ENCODE peak calls at places on chromosomes 2 and 18, in seven cellular contexts. X is SK-N-SH, T is GM12878, F is K562, H is HCT116, O is HepG2, Q is H1. Z is an unnamed sample.

GRCh38 chr2:236627846-236628245 is 58.2 kb downstream of the ACKR3 start:
- DNase-seq in X (no peak), F (no peak), O (no peak), H (no peak), T (no peak), Q (no peak), Z (no peak)

GRCh38 chr2:199458017-199458805 is 472 bp upstream of the SATB2 start:
- DNase-seq in Q (peak), T (no peak), O (no peak), F (peak), X (no peak), H (peak), Z (peak)

GRCh38 chr18:73842795-73843394 is 304.7 kb downstream of the FBXO15 start:
- DNase-seq in Q (peak), X (peak), H (peak), T (peak), F (peak), O (peak), Z (peak)

GRCh38 chr2:30422437-30422805 is 24.6 kb upstream of the LCLAT1 start:
- DNase-seq in X (peak), Q (no peak), T (peak), F (peak), H (peak), O (no peak), Z (no peak)

GRCh38 chr2:52779446-52779845 is 988.2 kb upstream of the CHAC2 start:
- DNase-seq in F (no peak), O (no peak), Q (no peak), H (no peak), X (no peak), T (no peak), Z (no peak)

GRCh38 chr2:71896385-71897144 is 251.1 kb downstream of the CYP26B1 start:
- DNase-seq in X (no peak), O (no peak), T (no peak), H (no peak), F (no peak), Q (peak), Z (no peak)

GRCh38 chr2:74939919-74940812 is 18.3 kb upstream of the POLE4 start:
- DNase-seq in Q (no peak), H (no peak), X (no peak), T (no peak), O (peak), F (peak), Z (no peak)

GRCh38 chr18:59228361-59228760 is 8.4 kb downstream of the GRP start:
- DNase-seq in H (no peak), O (no peak), T (no peak), X (no peak), Q (no peak), F (no peak), Z (no peak)

GRCh38 chr2:37585295-37585908 is 86.0 kb downstream of the CDC42EP3 start:
- DNase-seq in O (no peak), Q (no peak), X (no peak), H (no peak), T (no peak), F (no peak), Z (no peak)

GRCh38 chr2:164606557-164606956 is 14.7 kb downstream of the GRB14 start:
- DNase-seq in Q (no peak), X (no peak), O (no peak), F (no peak), H (no peak), T (no peak), Z (no peak)

GRCh38 chr2:14998548-14998947 is 366.0 kb downstream of the LRATD1 start:
- DNase-seq in O (no peak), X (no peak), H (no peak), F (no peak), Q (no peak), T (no peak), Z (no peak)

GRCh38 chr2:12733846-12734245 is 17.1 kb downstream of the TRIB2 start:
- DNase-seq in O (no peak), X (no peak), F (no peak), H (no peak), T (no peak), Q (no peak), Z (no peak)

GRCh38 chr18:35949903-35950627 is 22.4 kb upstream of the RMP24 start:
- DNase-seq in T (no peak), F (peak), O (peak), X (peak), H (no peak), Q (peak), Z (no peak)

GRCh38 chr2:147689510-147689909 is 155.3 kb upstream of the ACVR2A start:
- DNase-seq in Q (no peak), O (no peak), H (no peak), T (peak), X (no peak), F (no peak), Z (no peak)

GRCh38 chr2:194564422-194564821 is 1092.6 kb upstream of the SLC39A10 start:
- DNase-seq in X (no peak), O (no peak), T (no peak), F (no peak), Q (no peak), H (no peak), Z (no peak)

GRCh38 chr2:234845602-234846588 is 105.9 kb upstream of the SH3BP4 start:
- DNase-seq in T (no peak), X (no peak), O (peak), F (no peak), H (no peak), Q (no peak), Z (no peak)

GRCh38 chr2:2175381-2176090 is 155.5 kb downstream of the MYT1L start:
- DNase-seq in O (no peak), F (no peak), T (no peak), Q (no peak), X (no peak), H (no peak), Z (no peak)

GRCh38 chr2:204913854-204914464 is 368.7 kb downstream of the PARD3B start:
- DNase-seq in F (peak), H (no peak), Q (no peak), O (no peak), T (no peak), X (no peak), Z (no peak)

GRCh38 chr2:174071321-174071720 is 106.1 kb upstream of the SP3 start:
- DNase-seq in O (no peak), Q (no peak), X (no peak), T (no peak), H (no peak), F (no peak), Z (no peak)

GRCh38 chr2:176643711-176644110 is 374.5 kb downstream of the MTX2 start:
- DNase-seq in O (peak), T (no peak), X (peak), F (no peak), H (no peak), Q (no peak), Z (no peak)

GRCh38 chr18:39624934-39625333 is 2059.3 kb upstream of the CELF4 start:
- DNase-seq in O (no peak), T (no peak), X (no peak), Q (no peak), H (no peak), F (no peak), Z (no peak)

GRCh38 chr2:171811229-171811628 is 82.8 kb downstream of the SLC25A12 start:
- DNase-seq in T (no peak), Q (no peak), O (peak), F (no peak), X (peak), H (peak), Z (peak)

GRCh38 chr2:126836761-126837679 is 61.7 kb upstream of the TEX51 start:
- DNase-seq in X (no peak), T (no peak), F (no peak), O (no peak), Q (no peak), H (no peak), Z (no peak)

GRCh38 chr2:64731746-64732145 is 78.0 kb upstream of the SERTAD2 start:
- DNase-seq in H (no peak), O (no peak), Q (no peak), F (no peak), X (no peak), T (no peak), Z (no peak)

GRCh38 chr18:57655740-57656139 is 34.1 kb upstream of the NARS1 start:
- DNase-seq in Q (no peak), X (no peak), T (no peak), H (no peak), O (no peak), F (no peak), Z (no peak)

GRCh38 chr18:34976899-34977786 is 64.1 kb upstream of the MAPRE2 start:
- DNase-seq in H (no peak), T (no peak), O (peak), X (peak), F (peak), Q (peak), Z (peak)

GRCh38 chr2:171260471-171261424 is 100.1 kb upstream of the TLK1 start:
- DNase-seq in Q (no peak), O (peak), H (no peak), F (no peak), X (no peak), T (peak), Z (no peak)

GRCh38 chr18:2883137-2883671 is 36.4 kb downstream of the EMILIN2 start:
- DNase-seq in X (no peak), T (no peak), H (no peak), O (no peak), F (no peak), Q (peak), Z (no peak)

GRCh38 chr2:230714122-230714453 is 1.4 kb downstream of the CAB39 start:
- DNase-seq in T (no peak), H (no peak), Q (no peak), X (no peak), O (peak), F (peak), Z (no peak)

GRCh38 chr2:160390544-160391258 is 102.9 kb downstream of the RBMS1 start:
- DNase-seq in T (no peak), F (no peak), Q (no peak), H (no peak), X (no peak), O (no peak), Z (no peak)

GRCh38 chr2:20590704-20591515 is 60.0 kb downstream of the HS1BP3 start:
- DNase-seq in T (no peak), O (no peak), F (no peak), H (no peak), Q (no peak), X (peak), Z (no peak)

GRCh38 chr2:37527362-37527761 is 144.1 kb downstream of the CDC42EP3 start:
- DNase-seq in Q (no peak), X (no peak), T (no peak), H (no peak), F (no peak), O (no peak), Z (no peak)

GRCh38 chr2:13193900-13194299 is 477.2 kb downstream of the TRIB2 start:
- DNase-seq in H (no peak), X (peak), Q (no peak), O (peak), T (peak), F (no peak), Z (no peak)

DNA sequence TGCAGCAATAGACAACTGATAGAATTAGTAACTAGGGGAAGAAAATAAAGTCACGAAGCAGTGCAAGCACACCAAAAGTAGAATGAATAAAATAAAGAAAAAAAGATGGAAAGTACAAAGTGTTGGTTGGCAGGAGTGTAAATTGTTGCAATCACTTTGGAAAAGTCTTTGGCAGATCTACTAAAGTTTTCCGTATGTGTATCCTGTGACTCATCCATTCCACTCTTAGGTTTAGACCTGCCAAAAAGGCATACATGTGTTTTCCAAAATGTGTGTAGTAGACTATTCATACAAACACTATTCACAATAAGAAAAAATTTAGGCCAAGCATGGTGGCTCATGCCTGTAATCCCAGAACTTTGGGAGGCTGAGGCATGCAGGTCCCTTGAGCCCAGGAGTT is 282.1 kb upstream of the FSIP2 start:
- DNase-seq in O (no peak), T (no peak), F (no peak), X (no peak), H (no peak), Q (no peak), Z (no peak)
- TF ChIP-seq JUND in O (no peak), T (no peak), F (no peak), X (no peak), H (peak), Q (no peak), Z (no peak)

GRCh38 chr2:178395295-178395694 is 55.7 kb downstream of the PRKRA start:
- DNase-seq in O (no peak), X (no peak), T (no peak), Q (no peak), F (no peak), H (no peak), Z (no peak)

GRCh38 chr2:178391701-178392100 is 59.3 kb downstream of the PRKRA start:
- DNase-seq in H (no peak), T (no peak), O (no peak), F (no peak), Q (no peak), X (no peak), Z (no peak)

GRCh38 chr2:178394816-178395215 is 56.2 kb downstream of the PRKRA start:
- DNase-seq in T (no peak), X (no peak), O (no peak), H (no peak), F (no peak), Q (no peak), Z (no peak)

GRCh38 chr2:178395941-178396585 is 54.9 kb downstream of the PRKRA start:
- DNase-seq in O (no peak), X (no peak), H (no peak), F (no peak), Q (no peak), T (no peak), Z (no peak)

GRCh38 chr2:178392215-178392614 is 58.8 kb downstream of the PRKRA start:
- DNase-seq in Q (no peak), F (no peak), H (no peak), X (no peak), T (no peak), O (no peak), Z (no peak)
- TF ChIP-seq JUND in Q (no peak), F (no peak), H (no peak), X (no peak), T (no peak), O (no peak), Z (no peak)

GRCh38 chr2:239930871-239931771 is 94.0 kb downstream of the NDUFA10 start:
- DNase-seq in X (no peak), H (no peak), Q (no peak), O (no peak), T (no peak), F (no peak), Z (no peak)

GRCh38 chr2:239932881-239933735 is 92.0 kb downstream of the NDUFA10 start:
- DNase-seq in F (no peak), H (no peak), T (no peak), O (no peak), X (no peak), Q (no peak), Z (no peak)

GRCh38 chr2:239929504-239929903 is 95.6 kb downstream of the NDUFA10 start:
- DNase-seq in O (no peak), X (no peak), T (no peak), F (no peak), H (no peak), Q (no peak), Z (no peak)

GRCh38 chr2:239928457-239929350 is 96.4 kb downstream of the NDUFA10 start:
- DNase-seq in H (no peak), Q (peak), F (no peak), X (no peak), O (no peak), T (no peak), Z (no peak)

DNA sequence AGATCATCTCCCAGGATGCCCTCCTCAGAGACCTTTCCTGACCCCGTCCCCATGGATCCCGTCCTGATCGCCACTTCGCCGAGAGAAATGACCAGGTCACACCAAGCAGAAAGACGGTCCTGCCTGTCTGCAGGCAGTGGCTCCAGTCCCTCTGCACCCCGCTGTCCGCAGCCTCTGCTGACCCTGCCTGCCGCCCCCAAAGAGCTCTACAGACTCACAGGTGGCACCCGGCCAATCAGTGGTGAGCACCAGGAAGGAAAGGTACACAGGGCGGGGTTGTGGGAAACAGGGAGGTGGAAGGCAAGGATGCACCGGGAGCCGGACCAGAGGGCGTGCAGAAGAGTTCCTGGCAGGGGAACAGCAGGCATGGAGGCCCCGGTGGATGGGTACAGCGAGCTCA is 94.8 kb downstream of the NDUFA10 start:
- DNase-seq in T (no peak), O (no peak), X (no peak), F (no peak), Q (no peak), H (no peak), Z (no peak)
- TF ChIP-seq JUND in T (no peak), O (no peak), X (no peak), F (no peak), Q (no peak), H (no peak), Z (no peak)

GRCh38 chr2:152506843-152507242 is 171.9 kb downstream of the FMNL2 start:
- DNase-seq in X (no peak), H (no peak), O (no peak), F (no peak), T (peak), Q (no peak), Z (no peak)

GRCh38 chr2:152507941-152508340 is 173.0 kb downstream of the FMNL2 start:
- DNase-seq in F (no peak), T (no peak), Q (no peak), H (no peak), X (no peak), O (no peak), Z (no peak)

GRCh38 chr2:152509772-152510491 is 175.0 kb downstream of the FMNL2 start:
- DNase-seq in H (no peak), Q (no peak), O (no peak), X (no peak), F (no peak), T (no peak), Z (no peak)

GRCh38 chr2:152510636-152511035 is 175.7 kb downstream of the FMNL2 start:
- DNase-seq in X (no peak), F (no peak), O (no peak), H (no peak), T (no peak), Q (no peak), Z (no peak)

GRCh38 chr2:152508446-152508845 is 173.5 kb downstream of the FMNL2 start:
- DNase-seq in T (no peak), X (no peak), F (no peak), Q (no peak), O (peak), H (no peak), Z (no peak)
- TF ChIP-seq JUND in T (no peak), X (no peak), F (no peak), Q (no peak), O (no peak), H (no peak), Z (no peak)

DNA sequence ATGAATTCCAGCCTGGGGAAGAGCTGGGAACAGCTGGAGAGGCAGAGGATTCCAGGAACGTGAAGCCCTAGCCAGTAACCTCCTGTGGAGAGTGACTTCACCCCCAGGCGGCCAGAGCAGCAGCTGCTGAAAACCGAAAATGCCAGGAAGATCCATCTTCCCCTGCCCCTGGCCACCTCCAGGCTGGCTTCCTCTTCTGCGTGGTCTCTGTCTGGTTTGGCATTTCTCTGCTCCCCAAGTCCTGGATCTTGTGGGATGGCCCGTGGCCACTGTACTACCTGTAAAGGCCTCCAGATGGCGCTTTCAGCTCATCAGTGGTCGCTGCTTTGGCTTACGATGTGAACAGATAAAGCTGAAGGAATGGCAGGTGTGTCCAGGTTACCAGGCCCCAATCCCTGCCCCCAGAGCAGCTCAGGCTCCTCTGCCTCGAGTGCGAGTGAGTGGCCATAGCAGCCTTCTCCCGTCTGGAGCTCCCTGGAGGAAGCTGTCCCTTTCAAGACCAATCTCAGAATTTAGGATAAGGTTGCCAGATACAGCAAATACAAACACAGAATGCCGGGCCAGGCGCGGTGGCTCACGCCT is 8.7 kb upstream of the MAPRE3 start:
- DNase-seq in O (peak), X (peak), F (peak), Q (peak), T (peak), H (peak), Z (peak)
- TF ChIP-seq JUND in O (no peak), X (no peak), F (peak), Q (no peak), T (no peak), H (no peak), Z (no peak)

GRCh38 chr2:158995677-158996049 is 27.2 kb downstream of the TANC1 start:
- DNase-seq in Q (no peak), X (no peak), O (no peak), F (no peak), T (no peak), H (no peak), Z (no peak)
- TF ChIP-seq JUND in Q (no peak), X (no peak), O (no peak), F (no peak), T (no peak), H (no peak), Z (no peak)